ENCODE peak calls at places on chromosomes 3 and 15, in four cellular contexts. N is LHCN-M2, D is AML-193, W is NCI-H526. U is an unnamed sample.

GRCh38 chr15:68691667-68692066 is 112.9 kb downstream of the CORO2B start:
- DNase-seq in N (no peak), D (no peak), W (peak; percentile 33), U (peak; percentile 25)

GRCh38 chr3:69986419-69986818 is 13.1 kb upstream of the SAMMSON start:
- DNase-seq in N (no peak), D (no peak), W (no peak), U (no peak)

GRCh38 chr3:52339612-52340011 is 23.5 kb downstream of the DNAH1 start:
- DNase-seq in N (peak; percentile 85), D (peak; percentile 89), W (peak; percentile 91), U (peak; percentile 80)

GRCh38 chr3:183131735-183132134 is 30.8 kb downstream of the LAMP3 start:
- DNase-seq in N (no peak), D (no peak), W (no peak), U (no peak)

GRCh38 chr3:169227911-169228310 is 435.6 kb downstream of the MECOM start:
- DNase-seq in N (no peak), D (no peak), W (no peak), U (peak; percentile 35)

GRCh38 chr15:28921925-28922711 is 36.3 kb downstream of the APBA2 start:
- DNase-seq in N (no peak), D (no peak), W (peak; percentile 22), U (no peak)

GRCh38 chr3:48899298-48899697 is 616 bp upstream of the SLC25A20 start:
- DNase-seq in N (no peak), D (no peak), W (no peak), U (peak; percentile 55)

GRCh38 chr3:178100881-178101280 is 435.4 kb upstream of the KCNMB2 start:
- DNase-seq in N (no peak), D (no peak), W (no peak), U (no peak)

GRCh38 chr3:37853691-37854413 is 7.8 kb upstream of the CTDSPL start:
- DNase-seq in N (no peak), D (no peak), W (no peak), U (no peak)

GRCh38 chr15:41879321-41879845 is 14.5 kb downstream of the SPTBN5 start:
- DNase-seq in N (no peak), D (no peak), W (no peak), U (no peak)

GRCh38 chr3:53068176-53068575 is 22.3 kb upstream of the SFMBT1 start:
- DNase-seq in N (no peak), D (no peak), W (no peak), U (no peak)

GRCh38 chr3:177471733-177472480 is 274.6 kb upstream of the TBL1XR1 start:
- DNase-seq in N (no peak), D (no peak), W (peak; percentile 42), U (no peak)

GRCh38 chr3:175493296-175493695 is 634.2 kb downstream of the NAALADL2 start:
- DNase-seq in N (no peak), D (no peak), W (no peak), U (no peak)

GRCh38 chr15:41417812-41418211 is 917 bp downstream of the RTF1 start:
- DNase-seq in N (no peak), D (no peak), W (peak; percentile 26), U (peak; percentile 37)

GRCh38 chr3:195081242-195081963 is 189.6 kb downstream of the XXYLT1 start:
- DNase-seq in N (no peak), D (no peak), W (peak; percentile 60), U (no peak)

GRCh38 chr3:97719156-97719821 is 45.3 kb upstream of the ARL6 start:
- DNase-seq in N (peak; percentile 59), D (peak; percentile 58), W (peak; percentile 83), U (peak; percentile 70)

GRCh38 chr3:196569003-196569516 is 600 bp downstream of the FBXO45 start:
- DNase-seq in N (peak; percentile 24), D (peak; percentile 32), W (peak; percentile 63), U (peak; percentile 61)

GRCh38 chr3:171873561-171873960 is 30.4 kb downstream of the TMEM212 start:
- DNase-seq in N (peak; percentile 24), D (no peak), W (no peak), U (no peak)

GRCh38 chr3:170734043-170734736 is 135.8 kb downstream of the RPL22L1 start:
- DNase-seq in N (peak; percentile 44), D (no peak), W (no peak), U (no peak)

GRCh38 chr3:107662109-107662477 is 139.3 kb downstream of the BBX start:
- DNase-seq in N (peak; percentile 67), D (no peak), W (no peak), U (no peak)

GRCh38 chr3:171838218-171838720 is 4.9 kb upstream of the TMEM212 start:
- DNase-seq in N (peak; percentile 77), D (no peak), W (no peak), U (peak; percentile 37)

GRCh38 chr3:34361921-34362320 is 563.5 kb downstream of the PDCD6IP start:
- DNase-seq in N (no peak), D (no peak), W (no peak), U (no peak)